ENCODE peak calls at places on chromosomes 4 and X, in five cellular contexts. L is colonic mucosa, Z is A673, P is SJSA1, A is GM23338. D is an unnamed sample.

GRCh38 chrX:47644557-47645091 is 5.7 kb downstream of the ELK1 start:
- DNase-seq in L (no peak), Z (peak; percentile 71), P (no peak), A (peak; percentile 73), D (peak; percentile 54)

GRCh38 chrX:29852767-29853166 is 362.6 kb upstream of the MAGEB2 start:
- DNase-seq in L (no peak), Z (no peak), P (no peak), A (no peak), D (no peak)

GRCh38 chr4:176198316-176198903 is 3.0 kb upstream of the SPATA4 start:
- DNase-seq in L (no peak), Z (no peak), P (no peak), A (peak; percentile 65), D (peak; percentile 52)

GRCh38 chr4:94507708-94508107 is 56.0 kb downstream of the PDLIM5 start:
- DNase-seq in L (peak; percentile 29), Z (no peak), P (no peak), A (no peak), D (no peak)

GRCh38 chrX:37905436-37906147 is 58.2 kb upstream of the DYNLT3 start:
- DNase-seq in L (no peak), Z (peak; percentile 90), P (peak; percentile 33), A (peak; percentile 70), D (peak; percentile 75)

GRCh38 chr4:1684756-1685603 is 867 bp upstream of the FAM53A start:
- DNase-seq in L (peak; percentile 37), Z (no peak), P (no peak), A (no peak), D (no peak)

GRCh38 chr4:16846520-16847117 is 51.8 kb downstream of the LDB2 start:
- DNase-seq in L (no peak), Z (no peak), P (no peak), A (peak; percentile 68), D (no peak)

GRCh38 chr4:169249214-169249973 is 21.4 kb downstream of the SH3RF1 start:
- DNase-seq in L (no peak), Z (no peak), P (no peak), A (no peak), D (no peak)

GRCh38 chrX:88903989-88904718 is 157.1 kb downstream of the CPXCR1 start:
- DNase-seq in L (no peak), Z (no peak), P (no peak), A (no peak), D (no peak)

GRCh38 chrX:101655540-101655939 is 4.1 kb downstream of the ARMCX2 start:
- DNase-seq in L (no peak), Z (no peak), P (no peak), A (no peak), D (no peak)

GRCh38 chrX:115972717-115973116 is 197.8 kb upstream of the AGTR2 start:
- DNase-seq in L (no peak), Z (no peak), P (no peak), A (no peak), D (no peak)

GRCh38 chr4:48687313-48687712 is 92.8 kb downstream of the FRYL start:
- DNase-seq in L (no peak), Z (no peak), P (no peak), A (no peak), D (no peak)

GRCh38 chrX:13837290-13837745 is 20.4 kb upstream of the GPM6B start:
- DNase-seq in L (no peak), Z (peak; percentile 38), P (peak; percentile 5), A (no peak), D (no peak)

GRCh38 chrX:19746919-19747671 is 140.3 kb downstream of the SH3KBP1 start:
- DNase-seq in L (no peak), Z (no peak), P (no peak), A (peak; percentile 26), D (no peak)

GRCh38 chr4:48079972-48080391 is 54.1 kb downstream of the TXK start:
- DNase-seq in L (no peak), Z (peak; percentile 37), P (peak; percentile 56), A (no peak), D (no peak)

GRCh38 chrX:29257516-29257915 is 670.3 kb downstream of the IL1RAPL1 start:
- DNase-seq in L (no peak), Z (peak; percentile 72), P (no peak), A (no peak), D (no peak)

GRCh38 chrX:41308884-41309655 is 24.9 kb upstream of the DDX3X start:
- DNase-seq in L (no peak), Z (no peak), P (no peak), A (no peak), D (no peak)

GRCh38 chrX:39261446-39262147 is 460.3 kb downstream of the MID1IP1 start:
- DNase-seq in L (no peak), Z (peak; percentile 40), P (peak; percentile 40), A (peak; percentile 60), D (no peak)

GRCh38 chr4:45636175-45636574 is 487.7 kb downstream of the GABRG1 start:
- DNase-seq in L (no peak), Z (no peak), P (no peak), A (no peak), D (no peak)

GRCh38 chr4:182339246-182339645 is 96.0 kb downstream of the TENM3 start:
- DNase-seq in L (no peak), Z (no peak), P (no peak), A (peak; percentile 71), D (peak; percentile 48)

GRCh38 chr4:30641345-30641744 is 78.8 kb upstream of the PCDH7 start:
- DNase-seq in L (no peak), Z (no peak), P (no peak), A (no peak), D (no peak)

GRCh38 chr4:145545538-145546224 is 64.0 kb downstream of the SMAD1 start:
- DNase-seq in L (peak; percentile 61), Z (peak; percentile 77), P (peak; percentile 21), A (no peak), D (no peak)

GRCh38 chr4:183101956-183102480 is 3.0 kb downstream of the WWC2 start:
- DNase-seq in L (no peak), Z (no peak), P (no peak), A (no peak), D (no peak)

GRCh38 chrX:110145854-110146253 is 142.9 kb downstream of the TMEM164 start:
- DNase-seq in L (no peak), Z (peak; percentile 49), P (no peak), A (peak; percentile 35), D (no peak)

GRCh38 chr4:137226900-137227299 is 305.4 kb downstream of the PCDH18 start:
- DNase-seq in L (no peak), Z (peak; percentile 4), P (no peak), A (peak; percentile 51), D (no peak)

GRCh38 chrX:45083314-45083713 is 117.4 kb downstream of the DIPK2B start:
- DNase-seq in L (no peak), Z (no peak), P (no peak), A (no peak), D (no peak)

GRCh38 chr4:142379277-142380051 is 466.6 kb downstream of the INPP4B start:
- DNase-seq in L (no peak), Z (peak; percentile 79), P (peak; percentile 83), A (no peak), D (no peak)

GRCh38 chr4:107838138-107838618 is 13.4 kb downstream of the SGMS2 start:
- DNase-seq in L (no peak), Z (no peak), P (no peak), A (no peak), D (no peak)

DNA sequence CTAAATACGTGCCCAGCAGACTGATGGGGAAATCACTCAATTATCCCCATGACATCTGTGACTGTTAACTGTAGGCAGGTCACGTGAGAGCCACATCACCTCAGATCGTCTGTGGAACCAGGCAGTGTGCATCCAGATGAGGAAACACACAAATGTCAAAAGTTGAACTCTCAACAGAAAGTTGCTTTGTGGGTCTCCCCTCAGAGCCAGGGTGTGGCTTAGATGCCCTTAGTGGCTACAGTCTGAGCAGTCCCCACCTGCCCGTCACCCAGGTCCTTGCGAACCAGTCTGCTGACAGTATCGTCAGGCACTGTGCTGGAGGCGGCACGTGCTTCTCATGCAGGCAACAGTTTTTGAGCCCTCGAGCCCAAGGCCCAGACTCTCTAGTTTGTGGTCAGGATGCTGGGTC is 10.8 kb downstream of the TMEM187 start:
- DNase-seq in L (no peak), Z (no peak), P (no peak), A (no peak), D (no peak)
- H3K4me1 ChIP-seq in L (no peaks in the 10 kb centered on the region), Z (no peaks in the 10 kb centered on the region), P (peaks cover 7% of the 10 kb centered on the region), A (no peaks in the 10 kb centered on the region), D (no peaks in the 10 kb centered on the region)

GRCh38 chr4:40523581-40523980 is 106.1 kb downstream of the RBM47 start:
- DNase-seq in L (no peak), Z (no peak), P (no peak), A (no peak), D (no peak)
- H3K4me1 ChIP-seq in L (no peaks in the 10 kb centered on the region), Z (no peaks in the 10 kb centered on the region), P (peaks cover 4% of the 10 kb centered on the region), A (peaks cover 27% of the 10 kb centered on the region), D (peaks cover 2% of the 10 kb centered on the region)

GRCh38 chr4:10115657-10116624 is 658 bp downstream of the WDR1 start:
- DNase-seq in L (peak; percentile 86), Z (peak; percentile 39), P (peak; percentile 34), A (peak; percentile 72), D (peak; percentile 75)
- H3K4me1 ChIP-seq in L (peaks cover 24% of the 10 kb centered on the region), Z (peaks cover 8% of the 10 kb centered on the region), P (peaks cover 24% of the 10 kb centered on the region), A (peaks cover 42% of the 10 kb centered on the region), D (peaks cover 15% of the 10 kb centered on the region)

DNA sequence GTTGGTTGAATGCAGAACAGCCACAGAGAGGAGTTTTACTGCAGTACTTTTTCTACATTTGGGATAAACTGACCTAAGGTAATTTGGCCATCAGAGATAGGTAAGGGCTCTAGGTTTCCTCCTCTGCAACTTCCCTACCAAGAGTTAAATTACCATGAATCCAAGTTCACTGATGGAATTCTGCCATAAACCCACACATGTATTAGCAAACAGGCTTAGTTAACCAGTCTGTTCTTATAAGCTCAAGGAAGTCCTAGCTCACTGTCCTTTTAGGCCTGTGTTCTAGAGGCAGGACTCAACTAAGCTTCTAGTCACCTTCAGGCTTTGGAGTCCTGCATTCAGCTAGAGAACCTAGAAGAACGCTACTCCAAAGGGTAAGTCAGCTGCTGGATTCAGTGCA is 4.0 kb downstream of the FAM114A1 start:
- DNase-seq in L (no peak), Z (no peak), P (no peak), A (no peak), D (no peak)
- H3K4me1 ChIP-seq in L (peaks cover 5% of the 10 kb centered on the region), Z (no peaks in the 10 kb centered on the region), P (peaks cover 36% of the 10 kb centered on the region), A (peaks cover 12% of the 10 kb centered on the region), D (peaks cover 6% of the 10 kb centered on the region)

GRCh38 chr4:185305979-185306442 is 89.7 kb downstream of the LRP2BP start:
- DNase-seq in L (no peak), Z (no peak), P (peak; percentile 88), A (peak; percentile 85), D (peak; percentile 75)

GRCh38 chr4:185307136-185307950 is 88.4 kb downstream of the LRP2BP start:
- DNase-seq in L (no peak), Z (no peak), P (no peak), A (peak; percentile 51), D (peak; percentile 69)

GRCh38 chr4:185309770-185310169 is 86.0 kb downstream of the LRP2BP start:
- DNase-seq in L (no peak), Z (no peak), P (no peak), A (no peak), D (no peak)

GRCh38 chr4:185312699-185313098 is 83.0 kb downstream of the LRP2BP start:
- DNase-seq in L (no peak), Z (no peak), P (no peak), A (no peak), D (no peak)

GRCh38 chr4:185311113-185311888 is 84.4 kb downstream of the LRP2BP start:
- DNase-seq in L (no peak), Z (no peak), P (no peak), A (no peak), D (no peak)
- H3K4me1 ChIP-seq in L (no peaks in the 10 kb centered on the region), Z (no peaks in the 10 kb centered on the region), P (peaks cover 9% of the 10 kb centered on the region), A (peaks cover 13% of the 10 kb centered on the region), D (peaks cover 7% of the 10 kb centered on the region)

D was measured in H9.